ENCODE peak calls at places on chromosomes 16 and 17, in ten cellular contexts. J, L, I, B, V, S, H, D, P and G are unnamed samples.

GRCh38 chr16:85490971-85491771 is 122.0 kb upstream of the GSE1 start:
- ATAC-seq in P (peak; percentile 86), B (peak; percentile 82), J (no peak), H (peak; percentile 54), D (peak; percentile 46), S (no peak), I (no peak), V (no peak), L (no peak), G (no peak)

GRCh38 chr16:50842589-50842988 is 100.7 kb downstream of the CYLD start:
- ATAC-seq in B (no peak), S (no peak), P (peak; percentile 26), J (no peak), H (no peak), D (no peak), V (no peak), I (peak; percentile 13), L (no peak), G (no peak)

GRCh38 chr17:67659028-67659427 is 58.7 kb upstream of the NOL11 start:
- ATAC-seq in V (no peak), J (no peak), L (no peak), D (no peak), B (no peak), I (no peak), P (no peak), S (no peak), H (peak; percentile 72), G (no peak)

GRCh38 chr17:11026903-11027302 is 189.0 kb upstream of the PIRT start:
- ATAC-seq in B (no peak), I (peak; percentile 65), D (no peak), S (no peak), V (no peak), J (no peak), H (no peak), L (no peak), P (no peak), G (no peak)

GRCh38 chr17:8089728-8090127 is 2.2 kb upstream of the ALOX12B start:
- ATAC-seq in V (no peak), L (no peak), S (no peak), H (no peak), D (no peak), B (no peak), I (no peak), P (no peak), J (no peak), G (no peak)

GRCh38 chr17:13600475-13601316 is 1.0 kb downstream of the HS3ST3A1 start:
- ATAC-seq in L (no peak), I (no peak), P (no peak), J (peak; percentile 26), S (no peak), B (no peak), D (peak; percentile 7), H (no peak), V (no peak), G (no peak)

GRCh38 chr16:31201511-31202401 is 804 bp downstream of the PYCARD start:
- ATAC-seq in I (peak; percentile 65), H (peak; percentile 78), S (peak; percentile 54), P (peak; percentile 77), J (peak; percentile 65), L (peak; percentile 70), V (no peak), D (peak; percentile 53), B (peak; percentile 64), G (peak; percentile 16)

GRCh38 chr16:10751291-10751697 is 7.7 kb downstream of the NUBP1 start:
- ATAC-seq in J (no peak), S (no peak), D (no peak), L (no peak), H (peak; percentile 12), I (no peak), V (no peak), B (peak; percentile 43), P (peak; percentile 38), G (no peak)

GRCh38 chr17:61749823-61750404 is 113.4 kb downstream of the BRIP1 start:
- ATAC-seq in D (no peak), L (no peak), J (no peak), I (no peak), S (no peak), H (no peak), V (no peak), P (no peak), B (no peak), G (no peak)

GRCh38 chr17:61743766-61744165 is 119.6 kb downstream of the BRIP1 start:
- ATAC-seq in B (no peak), P (no peak), I (no peak), H (no peak), D (no peak), V (no peak), S (no peak), L (no peak), J (no peak), G (no peak)

GRCh38 chr17:61744252-61744651 is 119.1 kb downstream of the BRIP1 start:
- ATAC-seq in B (no peak), H (no peak), D (no peak), I (no peak), P (no peak), L (no peak), V (no peak), S (no peak), J (no peak), G (no peak)

GRCh38 chr17:61744804-61745203 is 118.5 kb downstream of the BRIP1 start:
- ATAC-seq in I (no peak), S (no peak), P (no peak), H (no peak), V (no peak), J (no peak), D (no peak), L (no peak), B (no peak), G (no peak)

DNA sequence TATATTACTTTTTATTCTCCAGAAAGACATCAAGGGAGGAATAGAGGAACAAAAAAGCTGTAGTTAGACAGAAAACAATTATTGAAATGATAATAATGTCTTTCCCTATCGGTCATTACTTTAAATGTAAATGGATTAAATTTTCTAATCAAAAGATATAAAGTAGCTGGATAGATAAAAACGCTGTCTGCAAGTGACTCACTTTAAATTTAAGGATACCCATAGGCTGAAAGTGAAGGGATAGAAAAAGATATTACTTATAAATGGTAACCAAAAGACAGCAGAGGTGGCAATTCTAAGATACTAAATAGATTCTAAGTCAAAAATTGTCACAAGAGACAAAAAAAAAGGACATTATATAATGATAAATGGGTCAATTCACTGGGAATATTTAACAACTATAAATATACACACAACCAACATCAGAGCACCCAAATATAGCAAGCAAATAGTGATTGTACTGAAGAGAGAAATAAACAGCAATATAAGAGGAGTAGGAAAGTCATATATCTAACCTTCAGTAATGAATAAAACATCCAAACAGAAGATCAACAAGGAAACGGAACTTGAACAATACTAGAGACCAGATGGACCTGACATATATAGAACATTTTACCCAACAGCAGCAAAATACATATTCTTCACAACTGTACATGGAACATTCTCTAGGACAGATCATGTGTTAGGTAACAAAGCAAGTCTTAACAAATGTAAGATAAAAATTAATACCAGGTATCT is 116.9 kb downstream of the BRIP1 start:
- ATAC-seq in L (no peak), J (no peak), B (no peak), V (no peak), H (no peak), I (no peak), P (no peak), S (no peak), D (no peak), G (no peak)
- H3K4me1 ChIP-seq in L (no peaks in the 10 kb centered on the region), J (no peaks in the 10 kb centered on the region), B (no peaks in the 10 kb centered on the region), V (no peaks in the 10 kb centered on the region), H (no peaks in the 10 kb centered on the region), I (no peaks in the 10 kb centered on the region), P (peaks cover 14% of the 10 kb centered on the region), S (no peaks in the 10 kb centered on the region), D (no peaks in the 10 kb centered on the region), G (no peaks in the 10 kb centered on the region)

GRCh38 chr16:57000271-57001025 is 11.1 kb downstream of the NLRC5 start:
- ATAC-seq in S (peak; percentile 88), L (peak; percentile 42), D (peak; percentile 93), V (peak; percentile 69), P (peak; percentile 80), I (peak; percentile 80), B (peak; percentile 70), J (peak; percentile 73), H (peak; percentile 48), G (peak; percentile 80)
- H3K4me1 ChIP-seq in S (peaks cover 9% of the 10 kb centered on the region), L (peaks cover 88% of the 10 kb centered on the region), D (peaks cover 16% of the 10 kb centered on the region), V (peaks cover 24% of the 10 kb centered on the region), P (peaks cover 52% of the 10 kb centered on the region), I (peaks cover 7% of the 10 kb centered on the region), B (peaks cover 13% of the 10 kb centered on the region), J (no peaks in the 10 kb centered on the region), H (no peaks in the 10 kb centered on the region), G (peaks cover 19% of the 10 kb centered on the region)

GRCh38 chr16:66923247-66923851 is 2.0 kb downstream of the RRAD start:
- ATAC-seq in I (no peak), V (peak; percentile 34), J (peak; percentile 59), B (no peak), S (no peak), P (no peak), L (no peak), H (peak; percentile 5), D (no peak), G (peak; percentile 46)
- H3K4me1 ChIP-seq in I (peaks cover 7% of the 10 kb centered on the region), V (peaks cover 37% of the 10 kb centered on the region), J (no peaks in the 10 kb centered on the region), B (peaks cover 29% of the 10 kb centered on the region), S (peaks cover 3% of the 10 kb centered on the region), P (peaks cover 28% of the 10 kb centered on the region), L (peaks cover 15% of the 10 kb centered on the region), H (no peaks in the 10 kb centered on the region), D (peaks cover 24% of the 10 kb centered on the region), G (peaks cover 98% of the 10 kb centered on the region)

GRCh38 chr16:16096858-16097213 is 126.5 kb downstream of the ABCC6 start:
- ATAC-seq in B (peak; percentile 14), I (no peak), J (peak; percentile 4), P (no peak), V (no peak), D (no peak), L (no peak), S (no peak), H (no peak), G (no peak)

GRCh38 chr16:16093625-16094332 is 129.5 kb downstream of the ABCC6 start:
- ATAC-seq in J (no peak), H (peak; percentile 66), D (no peak), I (no peak), V (no peak), P (no peak), L (no peak), B (no peak), S (no peak), G (peak; percentile 34)

GRCh38 chr16:16096161-16096857 is 127.0 kb downstream of the ABCC6 start:
- ATAC-seq in V (no peak), P (peak; percentile 33), H (peak; percentile 16), J (peak; percentile 74), L (no peak), B (peak; percentile 31), S (no peak), D (peak; percentile 82), I (no peak), G (peak; percentile 84)

GRCh38 chr16:16092925-16093624 is 130.2 kb downstream of the ABCC6 start:
- ATAC-seq in V (no peak), I (no peak), L (no peak), P (no peak), S (no peak), H (peak; percentile 78), B (no peak), D (no peak), J (no peak), G (no peak)

DNA sequence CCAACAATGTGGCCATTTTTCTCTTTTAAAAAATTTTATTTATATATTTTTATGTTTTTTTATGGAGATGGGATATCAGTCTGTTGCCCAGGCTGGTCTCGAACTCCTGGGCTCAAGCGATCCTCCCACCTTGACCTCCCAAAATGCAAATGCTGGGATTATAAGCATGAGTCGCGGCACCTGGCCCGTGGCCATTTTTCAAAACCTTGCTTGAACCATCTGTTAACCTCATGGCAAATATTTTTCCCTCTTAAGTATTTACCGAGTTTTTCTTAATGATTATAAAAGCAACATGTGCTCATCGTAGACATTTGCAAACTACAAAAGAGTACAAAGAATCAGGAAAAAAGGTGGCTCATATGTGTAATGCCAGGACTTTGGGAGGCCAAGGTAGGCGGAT is 127.6 kb downstream of the ABCC6 start:
- ATAC-seq in P (no peak), J (no peak), S (no peak), V (no peak), L (no peak), D (no peak), B (no peak), I (no peak), H (no peak), G (no peak)
- H3K4me1 ChIP-seq in P (no peaks in the 10 kb centered on the region), J (no peaks in the 10 kb centered on the region), S (no peaks in the 10 kb centered on the region), V (peaks cover 7% of the 10 kb centered on the region), L (no peaks in the 10 kb centered on the region), D (peaks cover 23% of the 10 kb centered on the region), B (peaks cover 42% of the 10 kb centered on the region), I (no peaks in the 10 kb centered on the region), H (peaks cover 29% of the 10 kb centered on the region), G (peaks cover 35% of the 10 kb centered on the region)